ENCODE peak calls at places on chromosomes 6 and 20, in seven cellular contexts. P, Q, K, L, Y, O and C are unnamed samples.

GRCh38 chr6:158322724-158323560 is 10.7 kb downstream of the TULP4 start:
- DNase-seq in P (no peak), Q (peak), K (no peak), L (no peak), Y (no peak), O (no peak), C (no peak)

GRCh38 chr6:170148709-170149470 is 142.0 kb downstream of the DLL1 start:
- DNase-seq in P (no peak), Q (no peak), K (no peak), L (no peak), Y (no peak), O (no peak), C (no peak)

GRCh38 chr6:24858154-24858801 is 59.6 kb upstream of the ARMH2 start:
- DNase-seq in P (no peak), Q (no peak), K (no peak), L (no peak), Y (no peak), O (no peak), C (peak)

GRCh38 chr20:10596726-10597125 is 77.1 kb downstream of the JAG1 start:
- DNase-seq in P (no peak), Q (peak), K (no peak), L (no peak), Y (no peak), O (peak), C (peak)

GRCh38 chr20:56504373-56505005 is 20.1 kb upstream of the FAM209A start:
- DNase-seq in P (no peak), Q (peak), K (no peak), L (no peak), Y (no peak), O (no peak), C (peak)

GRCh38 chr20:57619053-57619831 is 984 bp downstream of the ZBP1 start:
- DNase-seq in P (peak), Q (no peak), K (no peak), L (no peak), Y (no peak), O (no peak), C (no peak)

GRCh38 chr6:34465551-34466241 is at the start of gene PACSIN1:
- DNase-seq in P (no peak), Q (no peak), K (peak), L (peak), Y (no peak), O (no peak), C (no peak)

GRCh38 chr20:32359633-32360332 is 1.7 kb downstream of the ASXL1 start:
- DNase-seq in P (no peak), Q (peak), K (no peak), L (no peak), Y (no peak), O (no peak), C (peak)

GRCh38 chr20:4026093-4026601 is 10.8 kb upstream of the RNF24 start:
- DNase-seq in P (no peak), Q (peak), K (no peak), L (peak), Y (no peak), O (peak), C (peak)

GRCh38 chr6:159100789-159101182 is 56.0 kb upstream of the TAGAP start:
- DNase-seq in P (no peak), Q (no peak), K (no peak), L (no peak), Y (no peak), O (no peak), C (no peak)

GRCh38 chr6:131197716-131198115 is 62.4 kb downstream of the AKAP7 start:
- DNase-seq in P (no peak), Q (no peak), K (no peak), L (no peak), Y (no peak), O (no peak), C (no peak)

GRCh38 chr6:13873288-13874190 is 51.2 kb upstream of the RNF182 start:
- DNase-seq in P (peak), Q (peak), K (peak), L (no peak), Y (peak), O (no peak), C (peak)

GRCh38 chr6:70221025-70221714 is 81.7 kb downstream of the COL9A1 start:
- DNase-seq in P (no peak), Q (peak), K (peak), L (no peak), Y (no peak), O (no peak), C (peak)

GRCh38 chr6:37137201-37137880 is 32.6 kb upstream of the PIM1 start:
- DNase-seq in P (no peak), Q (peak), K (no peak), L (no peak), Y (no peak), O (peak), C (peak)

GRCh38 chr6:65999288-65999791 is 292.3 kb upstream of the EYS start:
- DNase-seq in P (no peak), Q (no peak), K (no peak), L (no peak), Y (no peak), O (no peak), C (no peak)

GRCh38 chr6:116011520-116011919 is 49.2 kb downstream of the FRK start:
- DNase-seq in P (no peak), Q (no peak), K (peak), L (no peak), Y (no peak), O (no peak), C (no peak)

GRCh38 chr20:15512916-15513315 is 1060.3 kb downstream of the KIF16B start:
- DNase-seq in P (no peak), Q (no peak), K (no peak), L (no peak), Y (no peak), O (no peak), C (no peak)

GRCh38 chr6:38420207-38420606 is 219.5 kb downstream of the BTBD9 start:
- DNase-seq in P (no peak), Q (peak), K (no peak), L (no peak), Y (no peak), O (no peak), C (no peak)

GRCh38 chr6:30682181-30683117 is 4.0 kb downstream of the PPP1R18 start:
- DNase-seq in P (peak), Q (peak), K (no peak), L (peak), Y (peak), O (no peak), C (peak)

GRCh38 chr20:46401478-46401860 is 4.9 kb downstream of the ELMO2 start:
- DNase-seq in P (no peak), Q (no peak), K (no peak), L (no peak), Y (no peak), O (no peak), C (no peak)

GRCh38 chr20:58494923-58495622 is 20.1 kb downstream of the APCDD1L start:
- DNase-seq in P (no peak), Q (no peak), K (no peak), L (no peak), Y (no peak), O (no peak), C (no peak)

GRCh38 chr6:129575378-129576118 is 134.4 kb downstream of the ARHGAP18 start:
- DNase-seq in P (no peak), Q (peak), K (peak), L (no peak), Y (no peak), O (no peak), C (peak)

GRCh38 chr6:11008821-11009220 is 35.3 kb downstream of the ELOVL2 start:
- DNase-seq in P (no peak), Q (peak), K (no peak), L (no peak), Y (no peak), O (no peak), C (peak)

GRCh38 chr6:87139236-87139635 is 16.1 kb upstream of the ZNF292 start:
- DNase-seq in P (peak), Q (peak), K (peak), L (no peak), Y (peak), O (no peak), C (peak)

GRCh38 chr6:168145747-168146596 is 67.0 kb upstream of the FRMD1 start:
- DNase-seq in P (no peak), Q (no peak), K (no peak), L (no peak), Y (no peak), O (no peak), C (no peak)

GRCh38 chr20:62020935-62021701 is 44.6 kb downstream of the TAF4 start:
- DNase-seq in P (no peak), Q (peak), K (no peak), L (peak), Y (no peak), O (no peak), C (no peak)